ENCODE peak calls at places on chromosomes 5 and 9, in nine cellular contexts. W is HEK293T; O is amniotic stem cell; S is GM10248; A is stimulated activated CD4-positive, alpha-beta T cell treated with anti-CD3 and anti-CD28 coated beads, Interleukin-15, amount 100 ng/mL, for 1 hour; Z is stimulated activated CD8-positive, alpha-beta memory T cell treated with anti-CD3 and anti-CD28 coated beads, Interleukin-4, amount 100 ng/mL, for 24 hours; P is upper lobe of left lung; J is AG08395; N is lower lobe of right lung. T is an unnamed sample.

GRCh38 chr9:108746864-108747263 is 108.9 kb downstream of the ACTL7B start:
- DNase-seq in W (no peak), O (no peak), S (no peak), A (no peak), Z (no peak), P (no peak), J (peak; percentile 24), N (no peak), T (no peak)

GRCh38 chr9:114196924-114197570 is 41.7 kb downstream of the COL27A1 start:
- DNase-seq in W (no peak), O (no peak), S (no peak), A (no peak), Z (no peak), P (no peak), J (no peak), N (no peak), T (no peak)

GRCh38 chr5:141182248-141182647 is at the start of gene PCDHB16:
- DNase-seq in W (peak; percentile 14), O (no peak), S (no peak), A (no peak), Z (no peak), P (no peak), J (peak; percentile 43), N (no peak), T (no peak)

GRCh38 chr9:118686940-118687339 is 682.3 kb downstream of the BRINP1 start:
- DNase-seq in W (no peak), O (no peak), S (no peak), A (no peak), Z (no peak), P (no peak), J (no peak), N (no peak), T (no peak)

GRCh38 chr5:14560091-14560595 is 21.4 kb upstream of the OTULINL start:
- DNase-seq in W (no peak), O (no peak), S (no peak), A (no peak), Z (no peak), P (no peak), J (no peak), N (no peak), T (peak; percentile 81)

GRCh38 chr9:102966999-102967398 is 28.1 kb upstream of the CYLC2 start:
- DNase-seq in W (no peak), O (no peak), S (no peak), A (no peak), Z (no peak), P (peak; percentile 12), J (no peak), N (no peak), T (no peak)

GRCh38 chr9:18343799-18344198 is 130.2 kb upstream of the ADAMTSL1 start:
- DNase-seq in W (no peak), O (no peak), S (no peak), A (no peak), Z (no peak), P (no peak), J (peak; percentile 39), N (no peak), T (no peak)

GRCh38 chr9:136882109-136882946 is 4.0 kb upstream of the TRAF2 start:
- DNase-seq in W (no peak), O (no peak), S (peak; percentile 87), A (peak; percentile 87), Z (peak; percentile 88), P (peak; percentile 71), J (peak; percentile 87), N (no peak), T (peak; percentile 68)

GRCh38 chr5:35308391-35308790 is 78.1 kb upstream of the PRLR start:
- DNase-seq in W (no peak), O (no peak), S (no peak), A (no peak), Z (no peak), P (no peak), J (no peak), N (no peak), T (no peak)

GRCh38 chr9:133120343-133121199 is 469 bp downstream of the RALGDS start:
- DNase-seq in W (no peak), O (no peak), S (no peak), A (no peak), Z (no peak), P (no peak), J (no peak), N (no peak), T (no peak)

GRCh38 chr5:19001527-19001926 is 986.5 kb downstream of the CDH18 start:
- DNase-seq in W (no peak), O (no peak), S (no peak), A (no peak), Z (no peak), P (no peak), J (no peak), N (no peak), T (no peak)

GRCh38 chr5:128252196-128252595 is 168.6 kb downstream of the SLC12A2 start:
- DNase-seq in W (no peak), O (no peak), S (no peak), A (no peak), Z (no peak), P (no peak), J (no peak), N (no peak), T (no peak)

GRCh38 chr5:176817864-176818377 is 7.6 kb downstream of the UNC5A start:
- DNase-seq in W (peak; percentile 84), O (no peak), S (no peak), A (no peak), Z (no peak), P (peak; percentile 88), J (peak; percentile 37), N (no peak), T (no peak)

GRCh38 chr5:93622240-93622885 is 39.3 kb downstream of the NR2F1 start:
- DNase-seq in W (no peak), O (no peak), S (no peak), A (no peak), Z (no peak), P (no peak), J (peak; percentile 44), N (no peak), T (no peak)

GRCh38 chr5:113909782-113910181 is 396.3 kb downstream of the YTHDC2 start:
- DNase-seq in W (no peak), O (no peak), S (no peak), A (no peak), Z (no peak), P (no peak), J (no peak), N (no peak), T (no peak)

GRCh38 chr9:38208206-38208901 is 139.3 kb upstream of the SHB start:
- DNase-seq in W (no peak), O (no peak), S (no peak), A (no peak), Z (no peak), P (no peak), J (no peak), N (no peak), T (no peak)

GRCh38 chr5:170284231-170284630 is 13.3 kb downstream of the LCP2 start:
- DNase-seq in W (no peak), O (no peak), S (no peak), A (no peak), Z (no peak), P (no peak), J (no peak), N (no peak), T (no peak)

GRCh38 chr5:911601-912000 is 18.9 kb downstream of the TRIP13 start:
- DNase-seq in W (no peak), O (no peak), S (no peak), A (no peak), Z (no peak), P (no peak), J (no peak), N (no peak), T (no peak)

GRCh38 chr9:136546697-136547481 is 1.0 kb upstream of the NOTCH1 start:
- DNase-seq in W (no peak), O (no peak), S (no peak), A (peak; percentile 28), Z (no peak), P (peak; percentile 92), J (no peak), N (peak; percentile 81), T (peak; percentile 80)

GRCh38 chr9:114769664-114770063 is 36.2 kb downstream of the TNFSF15 start:
- DNase-seq in W (no peak), O (no peak), S (no peak), A (no peak), Z (no peak), P (no peak), J (no peak), N (no peak), T (no peak)

GRCh38 chr9:27524236-27524635 is at the start of gene IFNK:
- DNase-seq in W (no peak), O (no peak), S (no peak), A (no peak), Z (no peak), P (no peak), J (no peak), N (no peak), T (no peak)

GRCh38 chr5:67030289-67031069 is 166.1 kb downstream of the CD180 start:
- DNase-seq in W (no peak), O (no peak), S (no peak), A (no peak), Z (no peak), P (no peak), J (peak; percentile 29), N (no peak), T (no peak)

GRCh38 chr5:111998871-111999270 is 241.9 kb upstream of the NREP start:
- DNase-seq in W (no peak), O (no peak), S (no peak), A (no peak), Z (no peak), P (no peak), J (no peak), N (no peak), T (no peak)

GRCh38 chr5:138632900-138633489 is 57.8 kb upstream of the HSPA9 start:
- DNase-seq in W (peak; percentile 73), O (no peak), S (peak; percentile 46), A (no peak), Z (no peak), P (peak; percentile 49), J (peak; percentile 51), N (peak; percentile 73), T (peak; percentile 57)

GRCh38 chr5:18394154-18394804 is 760.0 kb downstream of the TAF11L14 start:
- DNase-seq in W (peak; percentile 37), O (no peak), S (peak; percentile 44), A (no peak), Z (peak; percentile 8), P (no peak), J (peak; percentile 21), N (peak; percentile 66), T (no peak)

GRCh38 chr9:91500509-91501011 is 76.9 kb upstream of the NFIL3 start:
- DNase-seq in W (no peak), O (peak; percentile 65), S (no peak), A (no peak), Z (no peak), P (no peak), J (peak; percentile 76), N (no peak), T (no peak)

GRCh38 chr5:73303139-73304079 is 130.4 kb downstream of the TMEM174 start:
- DNase-seq in W (no peak), O (no peak), S (no peak), A (no peak), Z (no peak), P (peak; percentile 84), J (no peak), N (no peak), T (no peak)

GRCh38 chr5:59275537-59276276 is 617.8 kb downstream of the PDE4D start:
- DNase-seq in W (peak; percentile 62), O (no peak), S (no peak), A (no peak), Z (no peak), P (no peak), J (peak; percentile 5), N (no peak), T (peak; percentile 52)

GRCh38 chr5:74541381-74541781 is 99.1 kb downstream of the ENC1 start:
- DNase-seq in W (no peak), O (no peak), S (no peak), A (no peak), Z (no peak), P (no peak), J (peak; percentile 10), N (no peak), T (no peak)

GRCh38 chr9:91711755-91712591 is 238.1 kb downstream of the ROR2 start:
- DNase-seq in W (no peak), O (no peak), S (peak; percentile 87), A (no peak), Z (peak; percentile 55), P (no peak), J (no peak), N (peak; percentile 50), T (peak; percentile 51)

GRCh38 chr9:98092633-98092971 is 26.4 kb downstream of the TRIM14 start:
- DNase-seq in W (no peak), O (no peak), S (no peak), A (no peak), Z (no peak), P (no peak), J (no peak), N (no peak), T (no peak)

T was measured in mucosa of descending colon.